ENCODE peak calls at places on chromosomes 7 and 10, in five cellular contexts. X is Panc1, B is cardiac muscle cell, A is kidney, I is dorsolateral prefrontal cortex. O is an unnamed sample.

GRCh38 chr10:89118091-89118490 is 89.0 kb downstream of the CH25H start:
- DNase-seq in X (no peak), B (no peak), A (no peak), I (no peak), O (no peak)

GRCh38 chr7:151863386-151864079 is 13.4 kb downstream of the PRKAG2 start:
- DNase-seq in X (no peak), B (peak; percentile 19), A (peak; percentile 8), I (no peak), O (no peak)

GRCh38 chr10:97002670-97003069 is 170.6 kb downstream of the LCOR start:
- DNase-seq in X (no peak), B (no peak), A (peak; percentile 60), I (no peak), O (no peak)

GRCh38 chr10:131448171-131448570 is 136.7 kb upstream of the TCERG1L start:
- DNase-seq in X (no peak), B (no peak), A (peak; percentile 37), I (no peak), O (no peak)

GRCh38 chr7:98459529-98459928 is 58.6 kb upstream of the BAIAP2L1 start:
- DNase-seq in X (no peak), B (no peak), A (no peak), I (no peak), O (no peak)

GRCh38 chr10:28947209-28947608 is 269.9 kb downstream of the BAMBI start:
- DNase-seq in X (no peak), B (no peak), A (no peak), I (no peak), O (no peak)

GRCh38 chr7:1255817-1256340 is 23.2 kb downstream of the UNCX start:
- DNase-seq in X (no peak), B (no peak), A (peak; percentile 61), I (no peak), O (no peak)

GRCh38 chr7:99788554-99788953 is 4.6 kb upstream of the CYP3A4 start:
- DNase-seq in X (no peak), B (no peak), A (no peak), I (no peak), O (no peak)

GRCh38 chr7:40536406-40536805 is 401.6 kb downstream of the SUGCT start:
- DNase-seq in X (no peak), B (peak; percentile 59), A (no peak), I (no peak), O (no peak)

GRCh38 chr7:2030475-2031456 is 202.0 kb downstream of the MAD1L1 start:
- DNase-seq in X (no peak), B (no peak), A (peak; percentile 59), I (peak; percentile 15), O (peak; percentile 65)

GRCh38 chr10:16481052-16481728 is 40.5 kb downstream of the C1QL3 start:
- DNase-seq in X (no peak), B (no peak), A (no peak), I (no peak), O (no peak)

GRCh38 chr7:117322741-117323584 is at the start of gene WNT2:
- DNase-seq in X (no peak), B (peak; percentile 75), A (no peak), I (no peak), O (no peak)

GRCh38 chr10:10094700-10095099 is 923.0 kb upstream of the CELF2 start:
- DNase-seq in X (no peak), B (no peak), A (no peak), I (no peak), O (no peak)

GRCh38 chr7:32164341-32164996 is 94.3 kb upstream of the PDE1C start:
- DNase-seq in X (no peak), B (peak; percentile 57), A (no peak), I (no peak), O (no peak)

GRCh38 chr7:135098391-135098790 is 49.5 kb upstream of the TMEM140 start:
- DNase-seq in X (no peak), B (no peak), A (no peak), I (no peak), O (no peak)

GRCh38 chr7:157228864-157229422 is 90.2 kb downstream of the UBE3C start:
- DNase-seq in X (no peak), B (peak; percentile 37), A (no peak), I (no peak), O (peak; percentile 17)

GRCh38 chr7:93374345-93374940 is 142.3 kb downstream of the VPS50 start:
- DNase-seq in X (peak; percentile 42), B (peak; percentile 44), A (no peak), I (no peak), O (no peak)

GRCh38 chr10:50604823-50605222 is 18.9 kb downstream of the SGMS1 start:
- DNase-seq in X (no peak), B (no peak), A (no peak), I (no peak), O (no peak)

GRCh38 chr7:2980406-2981102 is 63.1 kb downstream of the CARD11 start:
- DNase-seq in X (no peak), B (no peak), A (peak; percentile 61), I (no peak), O (no peak)

GRCh38 chr7:19161671-19162070 is 16.4 kb upstream of the FERD3L start:
- DNase-seq in X (no peak), B (no peak), A (no peak), I (no peak), O (no peak)

GRCh38 chr7:91634485-91635177 is 245.9 kb downstream of the MTERF1 start:
- DNase-seq in X (no peak), B (no peak), A (no peak), I (no peak), O (no peak)

GRCh38 chr10:132462463-132463332 is 65.7 kb downstream of the PWWP2B start:
- DNase-seq in X (no peak), B (no peak), A (peak; percentile 71), I (no peak), O (no peak)
- H3K27ac ChIP-seq in X (peak overlapping the region; percentile 7), B (no peak overlapping the region), A (no peak overlapping the region), I (no peak overlapping the region), O (no peak overlapping the region)

GRCh38 chr10:124064676-124065075 is 28.7 kb downstream of the CHST15 start:
- DNase-seq in X (no peak), B (no peak), A (no peak), I (no peak), O (no peak)
- H3K27ac ChIP-seq in X (no peak overlapping the region), B (no peak overlapping the region), A (no peak overlapping the region), I (peak overlapping the region; percentile 9), O (no peak overlapping the region)

GRCh38 chr10:69443354-69443753 is 7.9 kb upstream of the TSPAN15 start:
- DNase-seq in X (no peak), B (no peak), A (no peak), I (no peak), O (no peak)

GRCh38 chr10:69439350-69439739 is 11.9 kb upstream of the TSPAN15 start:
- DNase-seq in X (no peak), B (no peak), A (peak; percentile 84), I (peak; percentile 88), O (no peak)

GRCh38 chr10:69438531-69439349 is 12.5 kb upstream of the TSPAN15 start:
- DNase-seq in X (no peak), B (no peak), A (no peak), I (no peak), O (no peak)

GRCh38 chr10:69437321-69438259 is 13.7 kb upstream of the TSPAN15 start:
- DNase-seq in X (no peak), B (no peak), A (no peak), I (no peak), O (no peak)

GRCh38 chr10:69439813-69440506 is 11.3 kb upstream of the TSPAN15 start:
- DNase-seq in X (no peak), B (peak; percentile 69), A (no peak), I (no peak), O (no peak)
- H3K27ac ChIP-seq in X (peak overlapping the region; percentile 94), B (no peak overlapping the region), A (no peak overlapping the region), I (no peak overlapping the region), O (no peak overlapping the region)

DNA sequence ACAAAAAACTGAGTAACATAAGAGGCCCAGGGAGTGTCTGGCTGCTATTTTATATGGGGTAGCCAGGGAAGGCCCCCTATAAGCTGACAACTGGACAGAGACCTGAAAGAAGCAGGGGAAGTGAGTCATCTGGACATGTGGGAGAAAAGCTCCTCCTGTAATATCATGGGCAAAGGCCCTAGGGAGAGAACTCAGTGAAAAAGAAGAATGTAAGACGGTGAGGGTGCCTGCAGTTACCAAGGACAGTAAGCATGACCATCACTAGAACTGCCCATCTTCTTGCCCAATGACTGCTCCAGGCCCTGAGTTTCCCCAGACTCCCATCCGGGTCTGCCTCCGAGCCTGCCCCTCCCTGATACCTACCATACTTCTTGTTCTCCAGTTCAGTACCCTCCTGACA is 2.3 kb downstream of the ELMO1 start:
- DNase-seq in X (no peak), B (no peak), A (no peak), I (no peak), O (no peak)
- H3K27ac ChIP-seq in X (no peak overlapping the region), B (no peak overlapping the region), A (no peak overlapping the region), I (peak overlapping the region; percentile 65), O (peak overlapping the region; percentile 16)

DNA sequence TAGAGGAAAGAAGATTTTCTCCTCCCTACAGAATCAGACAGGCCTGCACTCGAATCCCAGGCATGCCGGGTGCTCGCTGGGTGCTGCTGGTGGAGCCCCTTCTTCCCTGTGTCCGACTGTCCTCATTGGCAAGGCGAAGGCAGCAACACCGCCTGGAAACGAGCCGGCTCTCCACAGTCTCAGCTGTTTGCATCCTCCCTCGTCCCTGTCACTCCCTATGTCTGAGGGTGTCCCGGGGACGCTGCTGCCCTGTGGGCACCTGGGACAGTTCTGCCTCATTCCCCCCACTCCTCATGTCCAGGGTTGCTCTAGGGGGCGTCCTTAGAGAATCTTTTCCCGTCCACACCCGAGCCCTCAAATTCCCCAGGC is 31.6 kb upstream of the TMEM72 start:
- DNase-seq in X (no peak), B (no peak), A (no peak), I (no peak), O (no peak)
- H3K27ac ChIP-seq in X (no peak overlapping the region), B (peak overlapping the region; percentile 65), A (no peak overlapping the region), I (no peak overlapping the region), O (no peak overlapping the region)

GRCh38 chr7:104926905-104927454 is 87.0 kb upstream of the KMT2E start:
- DNase-seq in X (no peak), B (peak; percentile 16), A (peak; percentile 80), I (no peak), O (no peak)

GRCh38 chr7:104928721-104929400 is 85.1 kb upstream of the KMT2E start:
- DNase-seq in X (no peak), B (no peak), A (no peak), I (no peak), O (no peak)

GRCh38 chr7:104929921-104930320 is 84.1 kb upstream of the KMT2E start:
- DNase-seq in X (no peak), B (no peak), A (no peak), I (no peak), O (no peak)

GRCh38 chr7:104923010-104923421 is 91.0 kb upstream of the KMT2E start:
- DNase-seq in X (peak; percentile 70), B (peak; percentile 88), A (peak; percentile 86), I (peak; percentile 50), O (peak; percentile 85)

GRCh38 chr7:104926189-104926904 is 87.7 kb upstream of the KMT2E start:
- DNase-seq in X (no peak), B (no peak), A (no peak), I (no peak), O (no peak)
- H3K27ac ChIP-seq in X (no peak overlapping the region), B (no peak overlapping the region), A (peak overlapping the region; percentile 78), I (no peak overlapping the region), O (no peak overlapping the region)